ENCODE peak calls at places on chromosomes 12 and 14, in eight cellular contexts. L is aorta, Y is AG04450, E is sigmoid colon, S is uterus, P is cardiac muscle cell, W is H1, M is PC-3. R is an unnamed sample.

GRCh38 chr12:6224550-6224949 is 24.4 kb downstream of the CD9 start:
- DNase-seq in P (no peak), L (peak; percentile 90), W (no peak), S (peak; percentile 56), E (peak; percentile 92), Y (no peak), M (peak; percentile 15), R (no peak)

GRCh38 chr14:101480747-101481530 is 80.4 kb upstream of the DIO3 start:
- DNase-seq in P (no peak), W (no peak), M (peak; percentile 95), E (peak; percentile 72), Y (no peak), S (peak; percentile 69), L (no peak), R (no peak)

GRCh38 chr12:45535610-45536180 is 193.8 kb upstream of the ARID2 start:
- DNase-seq in P (no peak), L (no peak), W (no peak), E (no peak), Y (no peak), M (no peak), S (no peak), R (no peak)

GRCh38 chr14:49971156-49972141 is 78.6 kb downstream of the ARF6 start:
- DNase-seq in L (no peak), M (peak; percentile 43), S (no peak), P (no peak), W (no peak), E (no peak), Y (no peak), R (no peak)

GRCh38 chr14:47277703-47278102 is 397.7 kb downstream of the MDGA2 start:
- DNase-seq in P (no peak), E (no peak), Y (no peak), S (no peak), W (no peak), L (no peak), M (no peak), R (no peak)

GRCh38 chr12:102702447-102703114 is 214.5 kb downstream of the PAH start:
- DNase-seq in E (peak; percentile 64), M (peak; percentile 25), P (peak; percentile 28), S (peak; percentile 53), L (peak; percentile 49), W (peak; percentile 65), Y (peak; percentile 27), R (no peak)

GRCh38 chr12:106251636-106252035 is 3.8 kb upstream of the CKAP4 start:
- DNase-seq in M (peak; percentile 4), E (no peak), P (peak; percentile 17), S (peak; percentile 51), Y (no peak), L (no peak), W (peak; percentile 39), R (no peak)

GRCh38 chr14:53881161-53881846 is 75.3 kb downstream of the BMP4 start:
- DNase-seq in M (no peak), S (no peak), W (no peak), L (no peak), Y (no peak), P (no peak), E (no peak), R (no peak)

DNA sequence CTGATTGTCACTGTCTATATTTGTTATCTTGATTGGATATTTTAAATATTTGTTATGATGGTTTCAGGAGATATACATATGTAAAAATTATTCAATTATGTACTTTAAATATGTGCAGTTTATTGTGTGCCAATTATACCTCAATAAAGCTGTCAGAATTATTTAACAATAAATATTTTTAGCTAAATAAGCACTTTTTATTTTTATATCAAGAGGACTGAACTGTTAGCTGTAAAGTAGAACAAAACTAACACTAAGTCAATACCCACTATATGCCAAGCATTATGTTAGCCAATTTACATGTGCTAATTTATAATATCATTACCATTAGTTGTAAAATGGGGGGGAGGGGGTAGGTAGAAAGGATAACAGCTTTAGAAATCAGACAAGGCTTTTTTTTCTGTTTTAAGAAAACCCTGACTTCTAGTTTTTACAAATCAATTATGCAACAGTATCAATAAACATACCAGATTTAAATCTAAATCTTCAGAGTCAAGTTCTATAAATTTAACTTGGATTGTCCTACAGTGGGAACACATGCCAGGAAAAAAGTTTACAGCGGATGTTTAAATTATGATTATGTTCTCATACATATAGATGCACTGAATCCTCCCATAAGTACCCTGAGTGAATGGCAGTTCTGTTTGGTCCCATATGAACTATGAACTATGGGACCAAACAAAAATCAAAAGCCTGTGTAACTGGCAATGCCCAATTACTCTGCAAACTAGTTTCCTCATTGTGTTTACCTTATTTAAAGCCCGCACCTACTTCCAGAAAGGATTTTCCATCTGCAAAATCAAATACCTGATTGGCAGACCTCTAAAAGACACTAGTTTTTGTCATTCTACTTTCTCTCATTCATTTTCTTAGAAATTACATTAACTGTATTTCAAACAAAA is 2.8 kb downstream of the RALGAPA1 start:
- DNase-seq in M (no peak), L (no peak), P (no peak), Y (no peak), E (no peak), W (no peak), S (no peak), R (no peak)
- H3K4me3 ChIP-seq in M (peak overlapping the region; percentile 71), L (no peak overlapping the region), P (peak overlapping the region; percentile 1), Y (no peak overlapping the region), E (no peak overlapping the region), W (no peak overlapping the region), S (no peak overlapping the region), R (no peak overlapping the region)

GRCh38 chr12:114668905-114669304 is 15.1 kb downstream of the TBX3 start:
- DNase-seq in L (no peak), S (peak; percentile 56), E (no peak), P (no peak), M (peak; percentile 39), W (no peak), Y (no peak), R (no peak)

GRCh38 chr12:114671321-114671663 is 12.7 kb downstream of the TBX3 start:
- DNase-seq in S (no peak), P (no peak), M (peak; percentile 27), E (no peak), Y (no peak), L (no peak), W (no peak), R (no peak)

GRCh38 chr12:114669501-114670256 is 14.3 kb downstream of the TBX3 start:
- DNase-seq in M (peak; percentile 81), L (no peak), P (peak; percentile 63), S (peak; percentile 69), Y (no peak), W (peak; percentile 59), E (no peak), R (no peak)

GRCh38 chr12:114671664-114672476 is 12.1 kb downstream of the TBX3 start:
- DNase-seq in S (peak; percentile 86), W (peak; percentile 78), L (no peak), E (no peak), M (peak; percentile 66), Y (no peak), P (no peak), R (no peak)

DNA sequence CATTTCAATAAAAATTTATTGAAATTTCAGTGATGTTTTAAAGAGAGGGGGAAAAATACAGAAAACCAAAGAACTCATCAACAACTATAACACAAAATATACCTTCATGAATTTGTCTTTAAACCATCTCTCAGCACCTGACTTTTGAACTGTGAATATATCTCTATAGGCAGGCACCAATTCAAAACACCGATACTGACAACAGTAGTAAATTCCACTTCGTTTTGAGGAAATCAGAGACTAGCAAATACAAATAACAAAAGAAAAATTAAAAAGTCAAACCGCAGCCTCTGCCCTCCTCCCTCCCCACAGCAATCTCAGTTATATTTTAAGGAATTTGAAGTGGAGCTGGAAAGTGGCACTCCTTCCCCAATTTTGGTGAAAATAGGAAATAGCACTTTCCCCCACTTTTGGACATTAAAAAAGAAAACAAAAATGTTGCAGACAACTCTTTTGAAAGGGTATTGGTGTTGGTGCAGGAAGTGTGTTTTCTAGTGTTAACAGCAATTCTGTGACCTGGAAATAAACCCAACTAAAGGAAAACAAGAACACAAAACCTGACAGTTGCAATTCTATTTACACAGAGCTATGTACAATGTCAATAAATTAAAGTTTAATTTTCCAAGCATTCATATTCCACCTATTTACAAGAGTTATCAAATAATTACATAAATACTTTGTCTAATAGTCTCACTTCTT is 13.6 kb downstream of the TBX3 start:
- DNase-seq in M (peak; percentile 51), S (no peak), E (no peak), P (no peak), W (no peak), Y (no peak), L (no peak), R (no peak)
- H3K27ac ChIP-seq in M (peak overlapping the region; percentile 89), S (peak overlapping the region; percentile 98), E (no peak overlapping the region), P (peak overlapping the region; percentile 61), W (no peak overlapping the region), Y (peak overlapping the region; percentile 95), L (no peak overlapping the region), R (no peak overlapping the region)

GRCh38 chr12:92927055-92927435 is 2.0 kb downstream of the EEA1 start:
- DNase-seq in P (peak; percentile 38), M (peak; percentile 56), W (no peak), L (no peak), E (no peak), Y (no peak), S (no peak), R (peak; percentile 14)

GRCh38 chr12:92926549-92926948 is 2.5 kb downstream of the EEA1 start:
- DNase-seq in S (no peak), P (no peak), M (no peak), W (no peak), L (no peak), E (no peak), Y (no peak), R (no peak)

GRCh38 chr12:92928431-92928961 is 599 bp downstream of the EEA1 start:
- DNase-seq in W (peak; percentile 58), E (peak; percentile 75), L (peak; percentile 62), M (peak; percentile 15), P (no peak), Y (no peak), S (peak; percentile 34), R (no peak)

GRCh38 chr12:92928962-92929915 is at the start of gene EEA1:
- DNase-seq in W (peak; percentile 91), Y (peak; percentile 80), E (peak; percentile 98), M (peak; percentile 96), S (peak; percentile 96), L (peak; percentile 98), P (peak; percentile 98), R (peak; percentile 93)

GRCh38 chr12:92927436-92928116 is 1.5 kb downstream of the EEA1 start:
- DNase-seq in Y (no peak), E (no peak), P (no peak), W (no peak), S (no peak), L (no peak), M (peak; percentile 66), R (no peak)
- H3K4me3 ChIP-seq in Y (peak overlapping the region; percentile 82), E (peak overlapping the region; percentile 70), P (peak overlapping the region; percentile 83), W (peak overlapping the region; percentile 64), S (peak overlapping the region; percentile 65), L (peak overlapping the region; percentile 87), M (peak overlapping the region; percentile 82), R (peak overlapping the region; percentile 33)

DNA sequence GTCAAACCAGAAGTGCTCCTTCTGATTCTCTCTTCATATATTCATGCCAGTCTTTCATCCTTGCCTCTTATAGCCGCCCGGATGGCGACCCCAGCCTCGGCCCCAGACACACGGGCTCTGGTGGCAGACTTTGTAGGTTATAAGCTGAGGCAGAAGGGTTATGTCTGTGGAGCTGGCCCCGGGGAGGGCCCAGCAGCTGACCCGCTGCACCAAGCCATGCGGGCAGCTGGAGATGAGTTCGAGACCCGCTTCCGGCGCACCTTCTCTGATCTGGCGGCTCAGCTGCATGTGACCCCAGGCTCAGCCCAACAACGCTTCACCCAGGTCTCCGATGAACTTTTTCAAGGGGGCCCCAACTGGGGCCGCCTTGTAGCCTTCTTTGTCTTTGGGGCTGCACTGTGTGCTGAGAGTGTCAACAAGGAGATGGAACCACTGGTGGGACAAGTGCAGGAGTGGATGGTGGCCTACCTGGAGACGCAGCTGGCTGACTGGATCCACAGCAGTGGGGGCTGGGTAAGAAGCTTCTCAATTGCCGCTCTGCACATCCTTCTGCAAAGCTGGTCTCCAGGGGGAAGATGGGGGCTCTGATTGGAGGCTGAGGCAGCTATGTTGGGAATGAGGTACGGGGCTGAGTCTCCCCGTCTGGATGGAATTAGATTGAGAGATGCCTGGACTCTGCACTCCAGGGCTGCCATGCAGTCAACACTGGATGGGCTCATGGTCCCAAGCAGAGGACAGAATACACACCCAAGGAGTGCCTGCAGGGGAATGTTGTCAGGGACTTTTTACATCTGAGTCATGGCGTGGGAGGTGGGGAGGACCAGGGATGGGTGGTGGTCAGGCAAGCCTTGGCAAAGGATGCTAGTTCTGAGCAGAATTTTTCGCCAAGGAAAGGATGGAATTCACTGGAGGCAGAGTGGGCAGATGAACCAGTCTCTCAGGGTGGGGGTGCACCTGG is 1.3 kb downstream of the BCL2L2 start:
- DNase-seq in E (no peak), M (peak; percentile 52), P (no peak), W (no peak), S (no peak), L (no peak), Y (no peak), R (no peak)
- H3K27ac ChIP-seq in E (peak overlapping the region; percentile 90), M (no peak overlapping the region), P (peak overlapping the region; percentile 88), W (no peak overlapping the region), S (peak overlapping the region; percentile 86), L (no peak overlapping the region), Y (peak overlapping the region; percentile 21), R (peak overlapping the region; percentile 71)